ENCODE peak calls at places on chromosome 1, in six cellular contexts. J, N, U, X, L and R are unnamed samples.

GRCh38 chr1:192545781-192546521 is 29.6 kb upstream of the RGS1 start:
- DNase-seq in U (no peak), L (no peak), N (no peak), J (no peak), X (no peak), R (no peak)

GRCh38 chr1:226786550-226786949 is 47.5 kb upstream of the ITPKB start:
- DNase-seq in U (no peak), L (no peak), X (no peak), J (no peak), N (no peak), R (no peak)

GRCh38 chr1:229716064-229716463 is 90.0 kb downstream of the URB2 start:
- DNase-seq in L (no peak), J (no peak), X (no peak), N (no peak), U (no peak), R (peak)

GRCh38 chr1:210695041-210695440 is 366.3 kb downstream of the HHAT start:
- DNase-seq in U (no peak), J (no peak), L (no peak), X (no peak), N (no peak), R (no peak)

GRCh38 chr1:84995484-84996334 is 1.2 kb downstream of the MCOLN2 start:
- DNase-seq in N (no peak), J (no peak), X (peak), L (no peak), U (no peak), R (no peak)

GRCh38 chr1:167987174-167987573 is 50.3 kb upstream of the MPC2 start:
- DNase-seq in X (no peak), J (no peak), N (no peak), U (no peak), L (no peak), R (no peak)

GRCh38 chr1:209412036-209412435 is 171.5 kb upstream of the CAMK1G start:
- DNase-seq in X (no peak), U (no peak), L (no peak), N (no peak), J (no peak), R (no peak)

GRCh38 chr1:206035027-206035426 is 11.3 kb upstream of the CTSE start:
- DNase-seq in X (no peak), U (no peak), N (no peak), L (peak), J (no peak), R (no peak)

DNA sequence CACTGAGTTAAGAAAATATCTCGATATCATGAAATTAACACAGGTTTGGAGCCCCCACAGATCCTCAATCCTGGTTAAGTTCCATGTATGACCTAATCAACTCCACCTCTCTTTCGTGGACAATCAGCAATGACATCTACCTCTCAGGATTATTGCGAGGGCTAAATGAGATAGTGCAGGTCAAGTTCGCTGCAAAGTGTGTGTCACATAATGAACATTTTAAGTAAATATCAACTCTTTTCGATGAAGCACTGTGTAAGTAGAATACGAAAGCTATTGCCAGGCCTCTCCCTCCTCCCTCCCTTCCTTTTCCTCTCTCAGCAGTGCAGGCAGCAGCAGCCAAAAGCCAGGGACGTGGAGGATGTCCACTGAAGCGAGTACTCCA is 353 bp upstream of the CAMSAP2 start:
- DNase-seq in L (no peak), U (no peak), N (no peak), J (no peak), X (no peak), R (no peak)
- TF ChIP-seq YY1 in L (no peak), U (no peak), N (no peak), J (no peak), X (no peak), R (no peak)

GRCh38 chr1:87760100-87760499 is 431.4 kb downstream of the LMO4 start:
- DNase-seq in X (no peak), U (no peak), N (no peak), L (no peak), J (no peak), R (no peak)
- H3K9ac ChIP-seq in X (no peak), U (no peak), N (no peak), L (no peak), J (no peak), R (no peak)

DNA sequence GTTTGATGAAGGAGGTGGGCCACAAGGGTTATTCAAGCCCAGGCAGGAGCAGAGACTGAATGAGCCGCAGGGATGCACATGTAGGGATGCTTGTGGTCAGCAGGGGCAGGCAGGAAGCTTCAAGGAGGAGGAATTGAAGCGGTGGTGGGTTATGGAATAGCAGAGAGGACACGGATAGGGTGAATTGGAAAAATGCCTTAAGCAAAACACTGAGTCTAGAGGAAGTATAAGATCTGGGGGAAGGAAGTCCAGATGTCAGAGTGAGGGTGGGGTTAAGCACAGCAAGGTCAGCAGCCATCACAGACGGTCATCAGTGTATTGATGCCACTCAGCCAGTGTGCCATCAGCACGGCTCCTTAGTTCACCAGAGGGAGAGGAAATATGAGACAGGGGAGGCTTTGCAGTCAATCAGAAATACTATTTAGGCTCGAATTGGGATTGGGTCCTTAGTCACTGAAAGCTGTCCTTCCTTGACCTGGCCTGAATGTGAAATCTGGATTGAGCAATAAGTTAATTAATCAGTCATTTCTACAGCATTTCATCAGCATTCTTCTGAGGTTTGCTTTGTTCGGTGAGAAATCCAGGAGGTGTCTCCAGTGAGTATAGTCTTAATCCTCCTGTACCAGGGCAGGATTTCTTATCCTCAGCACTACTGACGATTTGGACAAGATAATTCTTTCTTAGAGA is 6.0 kb upstream of the LCE1F start:
- DNase-seq in N (no peak), J (no peak), L (no peak), U (no peak), X (no peak), R (no peak)
- TF ChIP-seq YY1 in N (no peak), J (no peak), L (no peak), U (no peak), X (no peak), R (no peak)

DNA sequence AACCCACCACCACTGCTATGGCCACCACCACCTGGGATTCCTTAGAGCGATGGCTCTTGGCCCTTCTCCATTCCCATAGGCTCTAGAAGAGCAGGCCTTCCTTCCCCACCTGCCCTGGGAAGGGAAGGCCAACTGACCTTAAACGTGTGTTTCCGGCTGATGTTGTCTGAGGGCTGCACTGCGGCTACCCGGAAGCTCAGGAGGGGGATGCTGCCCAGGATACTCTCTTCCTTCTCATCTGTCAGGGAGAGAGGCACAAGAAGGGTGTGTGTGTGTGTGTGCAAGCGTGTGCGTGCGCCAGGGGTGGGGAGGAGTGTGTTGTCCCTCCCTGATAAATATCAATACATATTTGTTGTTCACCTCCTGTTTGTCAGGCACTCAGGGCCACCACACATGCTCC is 51.0 kb upstream of the GOLT1A start:
- DNase-seq in J (no peak), U (no peak), X (no peak), N (no peak), L (no peak), R (no peak)
- H3K9ac ChIP-seq in J (no peak), U (no peak), X (no peak), N (no peak), L (no peak), R (no peak)

GRCh38 chr1:60977661-60978060 is 104.7 kb upstream of the NFIA start:
- DNase-seq in J (no peak), L (no peak), N (no peak), U (no peak), X (no peak), R (no peak)

GRCh38 chr1:60981357-60981756 is 101.0 kb upstream of the NFIA start:
- DNase-seq in X (no peak), J (no peak), L (no peak), U (no peak), N (no peak), R (no peak)

GRCh38 chr1:60974973-60975372 is 107.4 kb upstream of the NFIA start:
- DNase-seq in N (no peak), X (peak), U (no peak), L (no peak), J (no peak), R (no peak)

GRCh38 chr1:60982539-60982938 is 99.8 kb upstream of the NFIA start:
- DNase-seq in N (no peak), U (no peak), X (no peak), J (no peak), L (no peak), R (no peak)

DNA sequence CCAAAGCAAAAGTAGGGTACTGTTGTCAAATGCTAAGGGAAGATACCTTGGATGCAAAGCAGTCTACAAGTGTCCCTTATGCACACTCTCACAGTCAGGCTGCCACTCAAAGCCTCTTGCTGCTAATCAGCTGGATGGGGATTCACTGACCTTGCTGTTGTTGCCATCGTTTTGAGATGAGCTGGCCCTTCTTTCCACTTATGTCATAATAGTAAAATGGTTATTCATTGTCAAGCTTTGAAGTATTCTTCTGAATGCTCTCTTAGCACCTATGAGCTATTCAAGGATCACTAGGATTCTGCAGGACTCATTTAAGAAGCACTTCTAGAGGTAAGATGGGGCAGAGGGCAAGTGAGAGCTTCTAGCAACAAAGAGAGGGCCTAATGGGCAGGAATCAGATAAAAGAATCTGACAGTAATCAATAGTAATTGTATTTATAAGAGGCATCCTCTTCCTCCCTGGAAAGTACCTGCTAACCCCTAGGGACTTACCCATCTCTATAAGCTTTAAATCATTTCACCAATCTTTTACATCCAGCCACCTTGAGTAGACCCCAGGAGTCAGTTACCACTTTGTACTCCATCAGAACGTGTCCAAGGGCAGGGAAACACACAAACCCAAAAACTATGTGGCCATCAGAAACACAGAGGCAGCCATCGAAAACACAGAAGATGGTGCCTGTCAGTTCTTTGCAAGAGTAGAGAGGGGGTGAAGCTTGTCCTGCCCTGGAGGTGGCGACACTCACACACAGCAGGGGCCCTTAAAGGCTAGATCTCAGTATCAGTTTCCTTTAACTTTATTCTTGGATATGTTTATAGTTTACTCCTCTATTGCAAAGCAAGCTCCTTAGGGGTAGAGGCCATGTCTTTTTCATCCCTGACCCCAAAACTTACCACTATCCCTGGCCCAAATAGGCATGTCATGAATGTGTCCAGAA is 103.7 kb upstream of the NFIA start:
- DNase-seq in N (peak), X (peak), U (peak), L (peak), J (no peak), R (peak)
- TF ChIP-seq YY1 in N (peak), X (no peak), U (no peak), L (peak), J (peak), R (no peak)

GRCh38 chr1:241990040-241990439 is 8.9 kb downstream of the MAP1LC3C start:
- DNase-seq in J (peak), N (no peak), L (no peak), U (peak), X (peak), R (peak)

DNA sequence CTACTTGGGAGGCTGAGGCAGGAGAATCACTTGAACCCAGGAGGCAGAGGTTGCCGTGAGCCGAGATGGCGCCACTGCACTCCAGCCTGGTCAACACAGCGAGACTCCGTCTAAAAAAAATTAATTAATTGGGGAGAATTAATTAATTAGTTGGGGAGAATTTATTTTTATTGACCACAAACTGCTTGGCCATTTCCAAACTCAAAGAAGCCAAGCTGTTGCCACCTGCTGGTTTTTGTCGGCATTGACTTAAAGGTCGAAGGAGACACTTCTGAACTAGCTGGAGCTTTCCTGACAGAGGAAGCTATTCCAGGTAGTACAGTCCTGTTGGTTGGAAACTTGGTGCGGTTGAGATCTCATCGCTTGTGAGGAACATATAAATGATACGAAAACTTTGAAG is 13.1 kb downstream of the MAP1LC3C start:
- DNase-seq in J (peak), U (peak), X (peak), N (peak), L (peak), R (peak)
- H3K9ac ChIP-seq in J (no peak), U (no peak), X (no peak), N (no peak), L (no peak), R (no peak)

DNA sequence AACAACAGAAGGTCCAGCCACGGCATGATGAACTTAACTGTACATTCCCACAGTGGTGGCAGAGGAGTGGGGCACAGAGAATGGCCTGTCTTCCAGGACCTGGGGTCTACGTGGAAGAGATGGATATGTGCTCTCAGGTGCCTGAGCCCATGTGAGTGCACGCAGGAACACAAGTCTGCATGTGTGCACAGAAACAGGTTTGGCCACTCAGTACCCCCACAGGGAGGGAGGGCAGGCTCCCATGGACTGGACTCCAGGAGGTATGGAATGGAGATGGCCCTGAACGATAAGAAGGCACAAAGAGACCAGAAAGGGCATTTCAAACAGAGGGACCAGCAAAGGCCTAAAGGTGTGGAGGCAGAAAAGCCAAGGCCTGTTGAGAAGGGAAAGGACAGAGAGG is 10.8 kb downstream of the COL9A2 start:
- DNase-seq in L (no peak), N (no peak), U (no peak), X (no peak), J (no peak), R (no peak)
- TF ChIP-seq YY1 in L (no peak), N (no peak), U (no peak), X (no peak), J (no peak), R (no peak)

GRCh38 chr1:67832737-67833594 is at the start of gene GNG12:
- DNase-seq in N (no peak), X (peak), L (peak), U (peak), J (peak), R (peak)
- H3K9ac ChIP-seq in N (no peak), X (peak), L (peak), U (peak), J (peak), R (peak)

GRCh38 chr1:52603301-52603675 is 1.1 kb downstream of the GPX7 start:
- DNase-seq in J (no peak), N (no peak), U (no peak), L (no peak), X (peak), R (no peak)

GRCh38 chr1:52602328-52603300 is at the start of gene GPX7:
- DNase-seq in X (peak), J (no peak), L (peak), U (no peak), N (no peak), R (peak)

GRCh38 chr1:52600533-52601179 is 1.5 kb upstream of the GPX7 start:
- DNase-seq in L (no peak), N (peak), U (no peak), X (no peak), J (no peak), R (no peak)

GRCh38 chr1:52601519-52601918 is 652 bp upstream of the GPX7 start:
- DNase-seq in U (no peak), X (peak), J (no peak), N (no peak), L (no peak), R (no peak)

DNA sequence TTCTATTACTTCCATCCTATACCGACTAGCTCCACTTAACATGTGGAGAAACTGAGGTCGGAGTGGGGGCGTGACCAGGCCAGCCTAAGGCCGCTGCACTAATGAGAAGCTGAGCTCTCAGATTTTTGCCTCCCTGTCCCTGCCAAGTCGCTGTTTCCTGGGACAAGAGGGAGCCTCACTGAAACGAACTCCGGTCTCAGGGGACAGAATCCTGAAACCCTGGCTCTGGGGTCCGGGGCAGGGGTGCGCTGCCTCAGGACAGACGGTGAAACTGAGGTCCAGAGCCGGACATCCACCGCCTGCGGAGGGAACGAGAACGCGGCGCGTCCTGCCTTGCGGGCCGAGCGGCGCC is 219 bp upstream of the GPX7 start:
- DNase-seq in J (no peak), U (no peak), X (no peak), N (no peak), L (no peak), R (no peak)
- TF ChIP-seq YY1 in J (no peak), U (no peak), X (no peak), N (no peak), L (no peak), R (no peak)

GRCh38 chr1:100496896-100497295 is 41.0 kb upstream of the GPR88 start:
- DNase-seq in J (no peak), N (no peak), X (no peak), L (no peak), U (no peak), R (no peak)
- H3K9ac ChIP-seq in J (no peak), N (no peak), X (no peak), L (no peak), U (no peak), R (no peak)